ENCODE peak calls at places on chromosomes 12 and 14, in five cellular contexts. G, S, Q, D and B are unnamed samples. For H3K4me1, the result is how much of the 10 kb centered on the place peaks cover.

GRCh38 chr12:105658389-105658788 is 327.9 kb downstream of the C12orf75 start:
- DNase-seq in G (no peak), Q (no peak), S (no peak), D (peak), B (no peak)

GRCh38 chr12:121252712-121253345 is 42.9 kb downstream of the P2RX4 start:
- DNase-seq in S (no peak), G (no peak), D (no peak), Q (peak), B (no peak)

GRCh38 chr14:80634106-80634758 is 307.3 kb downstream of the CEP128 start:
- DNase-seq in G (no peak), S (no peak), Q (peak), D (peak), B (no peak)

GRCh38 chr14:105465209-105466031 is 9.2 kb upstream of the CRIP2 start:
- DNase-seq in D (no peak), Q (peak), G (no peak), S (peak), B (no peak)

GRCh38 chr14:53879022-53879686 is 77.5 kb downstream of the BMP4 start:
- DNase-seq in G (no peak), Q (no peak), D (peak), S (no peak), B (no peak)

GRCh38 chr14:54674342-54674741 is 107.4 kb downstream of the SAMD4A start:
- DNase-seq in S (no peak), Q (no peak), D (no peak), G (no peak), B (no peak)

GRCh38 chr12:10361084-10361483 is 28.8 kb downstream of the KLRK1 start:
- DNase-seq in G (no peak), Q (peak), D (no peak), S (no peak), B (no peak)

GRCh38 chr12:67647251-67647546 is 1.3 kb upstream of the DYRK2 start:
- DNase-seq in D (no peak), S (no peak), Q (no peak), G (no peak), B (no peak)

GRCh38 chr12:117084405-117085317 is 14.6 kb downstream of the TESC start:
- DNase-seq in D (no peak), G (no peak), Q (no peak), S (no peak), B (no peak)

GRCh38 chr12:117089463-117089862 is 9.8 kb downstream of the TESC start:
- DNase-seq in S (no peak), D (no peak), G (no peak), Q (no peak), B (no peak)

GRCh38 chr12:117085318-117085947 is 13.8 kb downstream of the TESC start:
- DNase-seq in S (no peak), G (no peak), Q (no peak), D (no peak), B (no peak)

GRCh38 chr12:117090388-117090787 is 8.8 kb downstream of the TESC start:
- DNase-seq in Q (no peak), G (no peak), D (no peak), S (no peak), B (no peak)

GRCh38 chr12:117087808-117088207 is 11.4 kb downstream of the TESC start:
- DNase-seq in S (no peak), D (no peak), Q (no peak), G (no peak), B (no peak)
- H3K4me1 ChIP-seq in S (under half), D (under half), Q (under half), G (under half), B (under half)

DNA sequence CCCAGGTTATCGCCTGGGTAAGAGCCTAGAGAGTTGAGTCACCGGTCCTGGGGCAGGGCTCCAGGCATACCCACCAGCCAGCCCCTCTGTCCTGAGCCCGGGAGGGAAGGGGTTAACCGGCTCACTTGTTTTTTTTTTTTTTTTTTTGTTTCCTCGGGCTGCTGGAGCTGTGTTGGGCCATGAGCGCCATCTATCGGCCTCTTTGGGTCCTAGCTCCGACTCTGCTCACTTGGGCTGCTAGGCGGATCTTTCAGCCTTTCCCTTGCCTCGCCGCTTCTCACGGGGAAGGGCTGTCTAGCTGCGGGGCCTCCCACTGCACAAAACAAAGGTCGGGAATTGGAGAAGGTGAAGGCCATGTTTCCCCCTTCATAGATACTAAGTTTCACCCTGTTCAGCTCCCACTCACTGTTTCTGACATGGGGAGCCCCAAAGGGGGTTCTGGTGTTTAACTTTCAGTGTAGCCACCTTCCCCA is 2.8 kb upstream of the SMUG1 start:
- DNase-seq in S (peak), G (peak), D (peak), Q (peak), B (peak)
- TF ChIP-seq EZH2 in S (no peak), G (peak), D (no peak), Q (no peak), B (no peak)

DNA sequence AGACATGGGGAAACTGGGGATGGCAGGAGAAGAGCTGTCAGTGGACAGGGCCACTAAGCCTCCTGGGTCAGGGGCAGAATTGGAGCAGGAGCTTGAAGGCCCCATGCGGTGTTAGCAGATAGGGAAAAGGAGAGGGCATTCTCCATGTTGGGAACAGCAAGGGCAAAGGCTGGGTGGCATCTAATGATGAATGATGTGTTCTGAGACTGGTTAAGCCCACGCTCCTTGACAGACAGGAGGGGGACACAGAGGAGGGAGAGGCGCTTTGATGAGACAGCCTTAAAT is 63.0 kb downstream of the CLMN start:
- DNase-seq in D (no peak), Q (no peak), S (no peak), G (no peak), B (no peak)
- H3K4me1 ChIP-seq in D (under half), Q (under half), S (under half), G (under half), B (under half)

GRCh38 chr14:30971586-30971985 is 53.9 kb upstream of the AP4S1 start:
- DNase-seq in S (no peak), D (no peak), G (no peak), Q (peak), B (no peak)

GRCh38 chr14:30961330-30961729 is 64.1 kb upstream of the AP4S1 start:
- DNase-seq in Q (no peak), S (no peak), D (no peak), G (no peak), B (no peak)

DNA sequence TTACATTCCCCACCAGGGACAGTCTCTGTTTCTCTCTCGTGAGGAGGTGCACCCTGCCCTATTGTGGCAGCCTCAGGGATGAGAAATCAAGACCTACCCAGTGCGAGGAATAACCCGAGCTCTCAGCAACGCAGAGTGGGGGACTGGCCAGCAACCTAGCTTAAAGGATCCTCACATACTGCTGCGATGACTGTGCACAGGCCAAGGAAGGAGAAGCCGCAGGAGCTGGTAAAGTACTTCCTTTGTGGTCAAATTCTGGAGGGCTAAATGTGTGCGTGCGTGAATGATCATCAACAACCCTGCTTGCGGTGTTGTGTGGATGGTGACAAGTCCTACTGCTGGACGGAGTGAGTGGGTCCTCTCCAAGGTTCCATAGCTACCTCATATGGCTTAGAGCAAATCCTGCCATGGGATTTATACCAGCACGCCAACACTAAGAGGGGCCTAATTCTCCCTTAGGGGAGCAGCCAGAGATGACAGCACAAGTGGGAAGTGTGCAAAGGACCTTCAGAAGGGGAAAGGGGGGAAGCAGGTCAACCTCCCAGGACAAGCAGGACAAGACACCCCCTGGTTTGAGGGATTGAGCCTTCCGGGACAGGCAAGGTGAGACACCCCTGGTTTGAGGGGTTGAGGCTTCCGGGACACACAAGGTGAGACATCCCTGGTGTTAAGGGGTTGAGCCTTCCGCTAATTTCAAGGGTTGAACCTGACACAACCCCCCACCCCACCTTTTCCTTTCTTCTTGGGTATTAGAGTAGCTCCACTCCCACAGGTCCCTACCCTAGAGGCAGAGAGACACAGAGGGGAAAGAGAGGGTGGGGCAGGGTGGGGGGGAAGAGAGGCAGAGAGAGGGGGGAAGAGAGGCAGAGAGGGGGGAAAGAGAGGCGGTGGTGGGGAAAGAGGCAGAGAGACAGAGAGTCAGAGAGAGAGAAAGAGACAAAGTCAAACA is 58.8 kb upstream of the AP4S1 start:
- DNase-seq in D (no peak), G (no peak), Q (peak), S (no peak), B (no peak)
- TF ChIP-seq EZH2 in D (no peak), G (no peak), Q (no peak), S (no peak), B (no peak)

GRCh38 chr14:83162351-83162929 is 1628.8 kb upstream of the SEL1L start:
- DNase-seq in G (no peak), S (no peak), Q (no peak), D (no peak), B (no peak)
- H3K4me1 ChIP-seq in G (under half), S (under half), Q (under half), D (under half), B (under half)

GRCh38 chr12:6828671-6829531 is 694 bp downstream of the P3H3 start:
- DNase-seq in G (peak), S (no peak), Q (no peak), D (no peak), B (peak)
- TF ChIP-seq EZH2 in G (no peak), S (peak), Q (no peak), D (no peak), B (no peak)

GRCh38 chr12:52874573-52875435 is 26.0 kb upstream of the KRT78 start:
- DNase-seq in S (no peak), G (no peak), Q (peak), D (no peak), B (peak)
- H3K4me1 ChIP-seq in S (half or more), G (under half), Q (half or more), D (under half), B (half or more)

DNA sequence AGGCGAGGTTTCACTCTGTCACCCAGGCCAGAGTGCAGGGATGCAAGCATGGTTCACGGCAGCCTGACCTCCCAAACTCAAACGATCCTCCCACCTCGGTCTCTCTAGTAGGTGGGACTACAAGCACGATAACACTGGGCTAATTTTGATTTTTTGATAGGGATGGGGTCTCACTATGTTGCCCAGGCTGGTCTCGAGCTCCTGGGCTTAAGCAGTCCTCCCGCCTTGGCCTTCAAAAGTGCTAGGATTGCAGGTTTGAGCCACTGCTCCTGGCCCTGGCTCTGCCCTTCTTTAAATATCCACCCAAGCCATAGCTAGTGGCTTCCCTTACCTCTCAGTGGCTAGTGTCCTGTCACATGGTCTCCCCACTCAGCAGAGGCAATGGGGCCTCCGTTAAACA is 17.8 kb downstream of the SFSWAP start:
- DNase-seq in S (no peak), Q (no peak), D (no peak), G (no peak), B (no peak)
- TF ChIP-seq EZH2 in S (no peak), Q (no peak), D (no peak), G (no peak), B (no peak)

DNA sequence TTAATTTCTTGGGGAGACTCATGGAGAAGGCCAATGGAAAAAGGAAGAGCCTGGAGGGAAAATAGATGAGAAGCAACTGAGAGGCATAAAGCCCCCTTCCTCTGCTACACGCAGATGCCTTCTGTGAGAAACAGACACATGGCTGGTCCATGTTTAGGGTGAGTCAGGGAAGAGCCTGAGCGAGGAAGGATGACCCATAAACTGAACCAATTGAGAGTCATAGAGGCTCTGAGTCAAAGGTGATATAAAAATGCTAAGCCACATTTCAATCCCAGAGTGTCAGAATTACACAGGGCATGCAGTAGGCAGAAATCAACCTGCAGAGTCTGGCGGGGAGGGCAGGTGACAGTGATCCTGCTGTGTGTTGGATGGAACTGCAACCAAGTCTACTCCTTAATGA is 30.1 kb upstream of the NEDD1 start:
- DNase-seq in S (no peak), D (no peak), G (no peak), Q (peak), B (no peak)
- H3K4me1 ChIP-seq in S (under half), D (under half), G (under half), Q (under half), B (under half)